ENCODE peak calls at places on chromosome 7, in nine cellular contexts. Z, X, N, H, I, C, L, U and A are unnamed samples.

GRCh38 chr7:123327661-123328060 is 127.9 kb upstream of the SLC13A1 start:
- DNase-seq in I (no peak), N (no peak), L (no peak), H (no peak), C (no peak), U (no peak), Z (no peak), X (peak; percentile 46), A (no peak)

GRCh38 chr7:65800890-65801341 is 72.0 kb upstream of the VKORC1L1 start:
- DNase-seq in I (no peak), C (no peak), H (no peak), Z (no peak), X (no peak), L (no peak), N (no peak), U (peak; percentile 23), A (no peak)

GRCh38 chr7:25389489-25390106 is 161.3 kb upstream of the NPVF start:
- DNase-seq in H (no peak), C (no peak), Z (no peak), L (peak; percentile 66), U (peak; percentile 76), N (no peak), X (peak; percentile 76), I (peak; percentile 55), A (no peak)

GRCh38 chr7:37247881-37248280 is 200.8 kb downstream of the ELMO1 start:
- DNase-seq in I (peak; percentile 24), H (no peak), U (peak; percentile 92), N (no peak), C (no peak), X (peak; percentile 61), Z (no peak), L (peak; percentile 75), A (peak; percentile 80)

GRCh38 chr7:146554568-146554967 is 438.0 kb downstream of the CNTNAP2 start:
- DNase-seq in Z (no peak), X (no peak), H (no peak), N (no peak), U (no peak), L (no peak), I (no peak), C (no peak), A (no peak)

GRCh38 chr7:118626739-118627138 is 402.2 kb downstream of the ANKRD7 start:
- DNase-seq in H (no peak), C (no peak), U (no peak), N (no peak), Z (no peak), I (no peak), L (no peak), X (no peak), A (no peak)

GRCh38 chr7:102287465-102288146 is 938 bp downstream of the SH2B2 start:
- DNase-seq in N (no peak), Z (no peak), H (no peak), C (no peak), X (peak; percentile 29), L (peak; percentile 53), U (peak; percentile 12), I (peak; percentile 50), A (peak; percentile 80)

GRCh38 chr7:159143780-159144755 is 599 bp downstream of the VIPR2 start:
- DNase-seq in N (no peak), I (peak; percentile 46), Z (no peak), C (no peak), U (no peak), H (no peak), X (peak; percentile 4), L (no peak), A (peak; percentile 75)

GRCh38 chr7:84686373-84686772 is 491.8 kb upstream of the SEMA3A start:
- DNase-seq in Z (no peak), H (no peak), I (no peak), U (no peak), X (peak; percentile 18), L (peak; percentile 53), N (no peak), C (no peak), A (no peak)

GRCh38 chr7:33645096-33645495 is 260.2 kb upstream of the BMPER start:
- DNase-seq in C (no peak), H (no peak), U (no peak), N (no peak), Z (no peak), I (no peak), L (no peak), X (no peak), A (no peak)

GRCh38 chr7:2225336-2225735 is 7.4 kb downstream of the MAD1L1 start:
- DNase-seq in X (no peak), H (no peak), N (no peak), I (no peak), U (no peak), Z (no peak), C (peak; percentile 87), L (no peak), A (no peak)

GRCh38 chr7:81816312-81816711 is 46.5 kb upstream of the HGF start:
- DNase-seq in L (no peak), Z (no peak), C (no peak), N (no peak), X (no peak), H (no peak), U (no peak), I (no peak), A (no peak)

GRCh38 chr7:158740657-158741293 is 36.2 kb upstream of the NCAPG2 start:
- DNase-seq in C (no peak), U (peak; percentile 97), X (peak; percentile 96), H (no peak), L (peak; percentile 91), I (no peak), N (no peak), Z (no peak), A (no peak)

GRCh38 chr7:75718390-75719031 is 20.2 kb downstream of the HIP1 start:
- DNase-seq in H (peak; percentile 13), I (no peak), X (no peak), L (no peak), C (no peak), Z (no peak), N (no peak), U (no peak), A (no peak)

GRCh38 chr7:121960678-121961461 is 87.9 kb downstream of the PTPRZ1 start:
- DNase-seq in C (no peak), N (no peak), L (peak; percentile 55), H (no peak), U (peak; percentile 54), X (peak; percentile 74), I (peak; percentile 8), Z (no peak), A (peak; percentile 51)

GRCh38 chr7:46285856-46286255 is 364.8 kb upstream of the IGFBP3 start:
- DNase-seq in X (no peak), I (no peak), H (no peak), N (no peak), U (no peak), L (no peak), Z (no peak), C (no peak), A (no peak)

GRCh38 chr7:36827914-36828313 is 103.6 kb upstream of the AOAH start:
- DNase-seq in H (no peak), U (peak; percentile 17), C (no peak), X (no peak), I (no peak), Z (no peak), L (no peak), N (no peak), A (no peak)

GRCh38 chr7:135928136-135928535 is 49.0 kb downstream of the MTPN start:
- DNase-seq in Z (no peak), C (no peak), L (no peak), N (no peak), H (no peak), U (no peak), I (no peak), X (no peak), A (no peak)

GRCh38 chr7:46969303-46970130 is 612.4 kb downstream of the TNS3 start:
- DNase-seq in C (no peak), X (peak; percentile 73), Z (no peak), I (no peak), L (peak; percentile 69), N (no peak), H (no peak), U (peak; percentile 79), A (no peak)

GRCh38 chr7:36598056-36598675 is 126.1 kb downstream of the AOAH start:
- DNase-seq in U (peak; percentile 10), C (no peak), N (no peak), Z (no peak), I (peak; percentile 49), L (peak; percentile 17), X (peak; percentile 28), H (no peak), A (peak; percentile 64)

GRCh38 chr7:52257890-52258289 is 777.5 kb upstream of the POM121L12 start:
- DNase-seq in U (no peak), X (no peak), N (no peak), C (no peak), Z (no peak), H (no peak), L (no peak), I (no peak), A (no peak)

GRCh38 chr7:100688593-100688860 is 5.5 kb downstream of the GIGYF1 start:
- DNase-seq in X (no peak), H (peak; percentile 38), U (no peak), L (no peak), Z (no peak), C (peak; percentile 69), N (no peak), I (no peak), A (no peak)

GRCh38 chr7:106012184-106012583 is 49.1 kb downstream of the CDHR3 start:
- DNase-seq in L (no peak), I (no peak), N (no peak), C (no peak), U (no peak), Z (no peak), X (no peak), H (no peak), A (no peak)

GRCh38 chr7:30815016-30815854 is 44.0 kb downstream of the MINDY4 start:
- DNase-seq in X (no peak), Z (no peak), I (no peak), C (no peak), N (no peak), U (peak; percentile 72), H (peak; percentile 84), L (no peak), A (no peak)

GRCh38 chr7:2594599-2594998 is 35.8 kb downstream of the IQCE start:
- DNase-seq in C (no peak), U (no peak), I (no peak), L (no peak), X (no peak), Z (no peak), N (no peak), H (no peak), A (no peak)

GRCh38 chr7:110205899-110206298 is 885.0 kb upstream of the LRRN3 start:
- DNase-seq in U (no peak), N (no peak), L (no peak), C (no peak), H (no peak), X (peak; percentile 21), I (no peak), Z (no peak), A (no peak)

GRCh38 chr7:157787275-157787701 is 450.5 kb downstream of the DNAJB6 start:
- DNase-seq in X (no peak), Z (no peak), C (peak; percentile 61), U (no peak), I (no peak), H (peak; percentile 28), N (no peak), L (no peak), A (no peak)